ENCODE peak calls at places on chromosome 3, in nine cellular contexts. One of them, this sample, is unnamed.
A peak's percentile ranks its signal among the peaks of the same experiment; 100 is the strongest.

GRCh38 chr3:24682141-24682547 is 187.5 kb upstream of the THRB start:
- DNase-seq in fibroblast of lung: peak; percentile 68
- DNase-seq in SW480: no peak
- DNase-seq in hypothalamus: no peak
- DNase-seq in GM12865: no peak
- DNase-seq in AML-193: no peak
- DNase-seq in dorsolateral prefrontal cortex: no peak
- DNase-seq in cerebellar cortex: no peak
- DNase-seq in smooth muscle cell of the brain vasculature: no peak
- DNase-seq in this sample: no peak

GRCh38 chr3:47874438-47874837 is 71.5 kb downstream of the DHX30 start:
- DNase-seq in cerebellar cortex: no peak
- DNase-seq in smooth muscle cell of the brain vasculature: no peak
- DNase-seq in fibroblast of lung: no peak
- DNase-seq in SW480: no peak
- DNase-seq in AML-193: no peak
- DNase-seq in GM12865: no peak
- DNase-seq in hypothalamus: no peak
- DNase-seq in dorsolateral prefrontal cortex: no peak
- DNase-seq in this sample: no peak

GRCh38 chr3:141795311-141795710 is 32.1 kb downstream of the GRK7 start:
- DNase-seq in GM12865: no peak
- DNase-seq in hypothalamus: no peak
- DNase-seq in fibroblast of lung: no peak
- DNase-seq in cerebellar cortex: no peak
- DNase-seq in dorsolateral prefrontal cortex: no peak
- DNase-seq in SW480: no peak
- DNase-seq in AML-193: no peak
- DNase-seq in smooth muscle cell of the brain vasculature: no peak
- DNase-seq in this sample: no peak

GRCh38 chr3:186757214-186757613 is 26.2 kb upstream of the EIF4A2 start:
- DNase-seq in dorsolateral prefrontal cortex: no peak
- DNase-seq in SW480: no peak
- DNase-seq in fibroblast of lung: no peak
- DNase-seq in cerebellar cortex: no peak
- DNase-seq in AML-193: no peak
- DNase-seq in GM12865: no peak
- DNase-seq in smooth muscle cell of the brain vasculature: no peak
- DNase-seq in hypothalamus: no peak
- DNase-seq in this sample: no peak

GRCh38 chr3:111874177-111874820 is 15.2 kb downstream of the PHLDB2 start:
- DNase-seq in hypothalamus: no peak
- DNase-seq in AML-193: no peak
- DNase-seq in smooth muscle cell of the brain vasculature: no peak
- DNase-seq in cerebellar cortex: no peak
- DNase-seq in dorsolateral prefrontal cortex: no peak
- DNase-seq in GM12865: no peak
- DNase-seq in fibroblast of lung: peak; percentile 86
- DNase-seq in SW480: peak; percentile 58
- DNase-seq in this sample: no peak

GRCh38 chr3:107518050-107518449 is 4.7 kb upstream of the BBX start:
- DNase-seq in cerebellar cortex: no peak
- DNase-seq in hypothalamus: no peak
- DNase-seq in dorsolateral prefrontal cortex: no peak
- DNase-seq in AML-193: no peak
- DNase-seq in smooth muscle cell of the brain vasculature: no peak
- DNase-seq in SW480: no peak
- DNase-seq in fibroblast of lung: no peak
- DNase-seq in GM12865: no peak
- DNase-seq in this sample: no peak

GRCh38 chr3:151875759-151876158 is 2.3 kb downstream of the SUCNR1 start:
- DNase-seq in dorsolateral prefrontal cortex: no peak
- DNase-seq in cerebellar cortex: no peak
- DNase-seq in SW480: no peak
- DNase-seq in GM12865: peak; percentile 14
- DNase-seq in smooth muscle cell of the brain vasculature: no peak
- DNase-seq in AML-193: peak; percentile 100
- DNase-seq in fibroblast of lung: no peak
- DNase-seq in hypothalamus: no peak
- DNase-seq in this sample: no peak

GRCh38 chr3:111864821-111865656 is 6.0 kb downstream of the PHLDB2 start:
- DNase-seq in SW480: no peak
- DNase-seq in fibroblast of lung: peak; percentile 99
- DNase-seq in dorsolateral prefrontal cortex: no peak
- DNase-seq in AML-193: no peak
- DNase-seq in smooth muscle cell of the brain vasculature: no peak
- DNase-seq in hypothalamus: no peak
- DNase-seq in GM12865: no peak
- DNase-seq in cerebellar cortex: no peak
- DNase-seq in this sample: no peak